ENCODE peak calls at places on chromosomes 3 and 15, in six cellular contexts. B, L, R, N, Q and S are unnamed samples. For H3K27me3, the result is how much of the 10 kb centered on the place peaks cover.

GRCh38 chr3:79651536-79652065 is 116.2 kb downstream of the ROBO1 start:
- DNase-seq in Q (no peak), N (no peak), R (no peak), L (no peak), B (no peak), S (no peak)

GRCh38 chr15:65054333-65055200 is 9.4 kb downstream of the SLC51B start:
- DNase-seq in N (peak), Q (peak), B (peak), R (peak), L (peak), S (peak)

GRCh38 chr3:101117981-101118380 is 124.8 kb upstream of the ABI3BP start:
- DNase-seq in N (no peak), Q (no peak), R (no peak), B (no peak), L (no peak), S (no peak)

GRCh38 chr3:159899198-159899597 is 89.4 kb upstream of the IL12A start:
- DNase-seq in R (no peak), N (no peak), Q (no peak), L (no peak), B (no peak), S (peak)

GRCh38 chr3:94431831-94432230 is 369.0 kb downstream of the NSUN3 start:
- DNase-seq in L (no peak), R (no peak), B (no peak), N (no peak), Q (no peak), S (no peak)

GRCh38 chr15:47876986-47877385 is 159.7 kb downstream of the SEMA6D start:
- DNase-seq in L (no peak), B (no peak), R (no peak), N (no peak), Q (no peak), S (no peak)

GRCh38 chr3:186414735-186415419 is 52.8 kb upstream of the DGKG start:
- DNase-seq in N (no peak), Q (peak), R (no peak), B (no peak), L (peak), S (no peak)

GRCh38 chr3:181265750-181266333 is 276.3 kb upstream of the DNAJC19 start:
- DNase-seq in Q (peak), L (no peak), R (no peak), B (no peak), N (no peak), S (no peak)

GRCh38 chr3:148971819-148972218 is 19.5 kb upstream of the GYG1 start:
- DNase-seq in R (no peak), Q (no peak), N (no peak), B (no peak), L (peak), S (no peak)

GRCh38 chr15:70379938-70380337 is 282.2 kb upstream of the TLE3 start:
- DNase-seq in L (no peak), B (no peak), Q (no peak), R (no peak), N (no peak), S (no peak)

GRCh38 chr15:70378126-70379031 is 280.7 kb upstream of the TLE3 start:
- DNase-seq in B (no peak), N (no peak), L (no peak), R (no peak), Q (no peak), S (no peak)

GRCh38 chr15:70382009-70382749 is 284.5 kb upstream of the TLE3 start:
- DNase-seq in N (no peak), Q (no peak), R (no peak), B (no peak), L (no peak), S (no peak)

GRCh38 chr15:70379134-70379533 is 281.4 kb upstream of the TLE3 start:
- DNase-seq in N (no peak), Q (no peak), R (no peak), B (no peak), L (no peak), S (no peak)

GRCh38 chr15:70380484-70380883 is 282.8 kb upstream of the TLE3 start:
- DNase-seq in Q (no peak), L (no peak), R (no peak), B (no peak), N (no peak), S (no peak)
- H3K27me3 ChIP-seq in Q (under half), L (under half), R (under half), B (under half), N (under half), S (under half)

DNA sequence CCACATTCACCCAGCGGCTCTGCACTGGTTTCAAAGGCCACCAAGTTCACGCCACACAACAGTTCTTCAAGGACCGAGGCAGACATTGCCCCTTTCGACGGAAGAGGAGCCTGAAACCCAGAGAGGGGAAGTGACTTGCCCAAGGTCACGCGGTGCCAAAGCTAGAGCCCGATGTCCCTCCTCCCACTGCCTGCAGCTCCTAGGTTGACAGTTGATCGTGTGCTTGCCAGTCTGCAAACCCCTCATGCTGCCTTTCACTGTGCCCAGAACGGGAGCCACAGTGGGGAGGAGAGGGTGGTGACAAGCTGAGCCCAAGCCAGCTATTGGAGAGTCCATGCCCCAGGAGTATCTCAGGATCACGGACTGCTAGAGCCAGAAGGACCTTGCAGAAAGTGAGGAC is 230.9 kb downstream of the XXYLT1 start:
- DNase-seq in Q (no peak), B (no peak), R (peak), L (no peak), N (no peak), S (peak)
- H3K27me3 ChIP-seq in Q (under half), B (under half), R (half or more), L (under half), N (under half), S (under half)

DNA sequence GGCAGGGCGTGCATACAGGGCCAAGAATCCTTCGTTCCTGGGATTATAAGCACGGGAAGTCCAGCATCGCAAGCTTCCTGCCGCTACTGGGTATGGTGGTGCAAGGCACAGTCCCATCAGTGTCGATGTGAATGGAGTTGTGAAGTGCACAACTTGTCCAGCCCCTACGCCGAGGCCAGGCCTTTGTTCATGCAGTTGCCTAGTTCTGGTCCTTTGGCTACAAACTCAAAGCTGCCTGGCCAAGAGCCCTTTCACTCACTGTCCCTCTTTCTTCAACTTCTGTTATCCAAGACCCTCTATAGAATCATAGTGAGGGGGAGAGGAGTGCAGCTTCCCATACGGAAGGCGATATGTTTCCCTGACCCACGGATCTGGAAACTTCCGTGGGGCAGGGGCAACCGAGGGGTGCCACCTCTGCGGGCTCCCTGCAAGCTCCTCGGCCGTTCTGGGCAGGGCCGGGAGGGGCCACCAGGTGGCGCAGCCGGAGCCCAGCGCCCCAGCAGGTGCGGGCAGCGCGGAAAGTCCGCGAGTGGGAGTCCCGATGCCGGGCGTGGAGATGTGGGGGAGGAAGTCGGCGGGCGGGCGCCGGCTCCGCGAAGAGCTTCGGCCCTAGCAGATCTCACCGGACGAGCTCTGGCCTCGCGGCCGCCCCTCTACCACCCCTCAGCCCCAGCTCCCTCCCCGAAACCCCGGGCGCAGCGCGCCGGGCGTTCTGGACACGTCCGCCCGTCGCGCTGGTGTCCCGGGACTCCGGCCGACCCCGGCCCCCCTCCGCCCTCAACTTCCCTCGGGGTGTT is 693 bp downstream of the RASGRP1 start:
- DNase-seq in Q (peak), L (peak), N (peak), R (peak), B (peak), S (peak)
- H3K27me3 ChIP-seq in Q (under half), L (under half), N (under half), R (under half), B (under half), S (under half)

GRCh38 chr3:32894977-32895376 is 56.5 kb upstream of the CCR4 start:
- DNase-seq in Q (no peak), B (no peak), R (no peak), N (no peak), L (no peak), S (no peak)
- H3K27me3 ChIP-seq in Q (under half), B (under half), R (under half), N (under half), L (under half), S (under half)

GRCh38 chr15:25892126-25892525 is 29.0 kb upstream of the ATP10A start:
- DNase-seq in R (no peak), Q (peak), B (no peak), L (no peak), N (no peak), S (no peak)

GRCh38 chr15:25891108-25891507 is 28.0 kb upstream of the ATP10A start:
- DNase-seq in L (no peak), B (no peak), Q (no peak), N (no peak), R (no peak), S (no peak)

GRCh38 chr15:25887870-25888269 is 24.7 kb upstream of the ATP10A start:
- DNase-seq in N (no peak), B (no peak), Q (peak), R (no peak), L (no peak), S (no peak)

GRCh38 chr15:25893621-25894020 is 30.5 kb upstream of the ATP10A start:
- DNase-seq in B (no peak), R (no peak), N (no peak), L (no peak), Q (no peak), S (no peak)

DNA sequence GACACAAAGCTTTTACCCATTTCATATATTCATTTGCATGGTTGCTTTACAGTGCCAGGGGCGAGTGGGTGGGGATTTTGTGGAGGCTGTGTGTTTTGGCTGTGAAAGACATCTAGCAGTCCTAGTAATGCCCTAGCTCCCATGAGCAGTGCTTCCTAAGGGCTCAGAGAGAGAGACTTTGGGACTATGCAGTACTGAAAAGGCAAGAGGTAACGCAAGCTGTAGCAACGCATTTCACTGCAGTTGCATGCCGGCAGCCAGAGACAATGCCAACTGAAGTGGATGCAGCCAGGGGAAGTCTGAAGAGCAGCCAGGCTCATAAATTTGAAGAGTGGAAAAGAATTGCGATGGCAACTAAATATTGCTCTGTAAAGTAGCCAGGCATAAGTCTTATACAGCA is 27.4 kb upstream of the ATP10A start:
- DNase-seq in L (no peak), B (no peak), N (no peak), R (peak), Q (no peak), S (no peak)
- H3K27me3 ChIP-seq in L (under half), B (under half), N (under half), R (under half), Q (under half), S (under half)

DNA sequence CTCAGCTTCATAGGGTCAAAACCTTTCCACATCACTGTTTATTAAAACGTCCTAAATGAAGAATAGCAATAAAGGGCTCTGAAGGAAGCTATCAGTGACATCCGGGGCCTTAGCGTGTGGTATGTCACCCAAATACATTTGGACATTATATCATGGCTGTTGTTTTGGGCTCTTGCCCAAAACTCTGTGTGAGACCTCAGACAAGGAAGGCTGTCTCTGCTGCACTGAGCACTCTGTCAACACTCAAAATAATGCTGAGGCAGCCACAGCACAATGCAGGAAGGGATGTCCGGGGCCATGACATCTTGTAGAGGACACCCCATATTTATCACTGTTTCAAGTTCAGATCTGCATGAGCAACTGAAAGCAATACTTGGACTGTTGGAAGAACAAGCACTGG is 293.8 kb upstream of the WNT5A start:
- DNase-seq in Q (no peak), B (no peak), N (no peak), R (no peak), L (no peak), S (no peak)
- H3K27me3 ChIP-seq in Q (under half), B (under half), N (under half), R (under half), L (under half), S (under half)